ENCODE peak calls at places on chromosomes 2 and 18, in seven cellular contexts. One of them, this sample, is unnamed.

GRCh38 chr18:30566877-30567276 is 475.7 kb downstream of the DSC3 start:
- DNase-seq in stimulated activated CD4-positive, alpha-beta T cell treated with anti-CD3 and anti-CD28 coated beads, Interleukin-15, amount 100 ng/mL, for 24 hours: no peak
- DNase-seq in activated CD8-positive, alpha-beta T cell treated with anti-CD3 and anti-CD28 coated beads, Interleukin-2, amount 10 ng/mL, durations not matched to agents 7 days and 5 days: no peak
- DNase-seq in astrocyte of the cerebellum: no peak
- DNase-seq in kidney tubule cell: no peak
- DNase-seq in fibroblast of villous mesenchyme: no peak
- DNase-seq in Right ventricle myocardium superior: no peak
- DNase-seq in this sample: no peak

GRCh38 chr2:94871226-94872087 is at the start of gene TEKT4:
- DNase-seq in Right ventricle myocardium superior: no peak
- DNase-seq in astrocyte of the cerebellum: no peak
- DNase-seq in kidney tubule cell: peak
- DNase-seq in activated CD8-positive, alpha-beta T cell treated with anti-CD3 and anti-CD28 coated beads, Interleukin-2, amount 10 ng/mL, durations not matched to agents 7 days and 5 days: no peak
- DNase-seq in stimulated activated CD4-positive, alpha-beta T cell treated with anti-CD3 and anti-CD28 coated beads, Interleukin-15, amount 100 ng/mL, for 24 hours: no peak
- DNase-seq in fibroblast of villous mesenchyme: no peak
- DNase-seq in this sample: no peak

GRCh38 chr2:63678085-63678484 is 89.3 kb downstream of the MDH1 start:
- DNase-seq in Right ventricle myocardium superior: no peak
- DNase-seq in stimulated activated CD4-positive, alpha-beta T cell treated with anti-CD3 and anti-CD28 coated beads, Interleukin-15, amount 100 ng/mL, for 24 hours: no peak
- DNase-seq in fibroblast of villous mesenchyme: no peak
- DNase-seq in kidney tubule cell: no peak
- DNase-seq in astrocyte of the cerebellum: no peak
- DNase-seq in activated CD8-positive, alpha-beta T cell treated with anti-CD3 and anti-CD28 coated beads, Interleukin-2, amount 10 ng/mL, durations not matched to agents 7 days and 5 days: no peak
- DNase-seq in this sample: no peak

GRCh38 chr2:10901565-10901964 is 10.2 kb upstream of the KCNF1 start:
- DNase-seq in Right ventricle myocardium superior: no peak
- DNase-seq in activated CD8-positive, alpha-beta T cell treated with anti-CD3 and anti-CD28 coated beads, Interleukin-2, amount 10 ng/mL, durations not matched to agents 7 days and 5 days: no peak
- DNase-seq in kidney tubule cell: no peak
- DNase-seq in astrocyte of the cerebellum: no peak
- DNase-seq in stimulated activated CD4-positive, alpha-beta T cell treated with anti-CD3 and anti-CD28 coated beads, Interleukin-15, amount 100 ng/mL, for 24 hours: no peak
- DNase-seq in fibroblast of villous mesenchyme: no peak
- DNase-seq in this sample: no peak

GRCh38 chr2:132757002-132757598 is 87.1 kb upstream of the LYPD1 start:
- DNase-seq in astrocyte of the cerebellum: no peak
- DNase-seq in stimulated activated CD4-positive, alpha-beta T cell treated with anti-CD3 and anti-CD28 coated beads, Interleukin-15, amount 100 ng/mL, for 24 hours: no peak
- DNase-seq in Right ventricle myocardium superior: no peak
- DNase-seq in kidney tubule cell: peak
- DNase-seq in fibroblast of villous mesenchyme: no peak
- DNase-seq in activated CD8-positive, alpha-beta T cell treated with anti-CD3 and anti-CD28 coated beads, Interleukin-2, amount 10 ng/mL, durations not matched to agents 7 days and 5 days: no peak
- DNase-seq in this sample: no peak

GRCh38 chr2:153145470-153145869 is 333.1 kb downstream of the RPRM start:
- DNase-seq in activated CD8-positive, alpha-beta T cell treated with anti-CD3 and anti-CD28 coated beads, Interleukin-2, amount 10 ng/mL, durations not matched to agents 7 days and 5 days: no peak
- DNase-seq in fibroblast of villous mesenchyme: no peak
- DNase-seq in kidney tubule cell: no peak
- DNase-seq in stimulated activated CD4-positive, alpha-beta T cell treated with anti-CD3 and anti-CD28 coated beads, Interleukin-15, amount 100 ng/mL, for 24 hours: no peak
- DNase-seq in Right ventricle myocardium superior: no peak
- DNase-seq in astrocyte of the cerebellum: no peak
- DNase-seq in this sample: no peak

GRCh38 chr2:226211439-226211838 is 588.2 kb downstream of the IRS1 start:
- DNase-seq in astrocyte of the cerebellum: peak
- DNase-seq in stimulated activated CD4-positive, alpha-beta T cell treated with anti-CD3 and anti-CD28 coated beads, Interleukin-15, amount 100 ng/mL, for 24 hours: no peak
- DNase-seq in kidney tubule cell: peak
- DNase-seq in fibroblast of villous mesenchyme: peak
- DNase-seq in Right ventricle myocardium superior: no peak
- DNase-seq in activated CD8-positive, alpha-beta T cell treated with anti-CD3 and anti-CD28 coated beads, Interleukin-2, amount 10 ng/mL, durations not matched to agents 7 days and 5 days: no peak
- DNase-seq in this sample: no peak

GRCh38 chr2:149972039-149972438 is 384.5 kb upstream of the MMADHC start:
- DNase-seq in activated CD8-positive, alpha-beta T cell treated with anti-CD3 and anti-CD28 coated beads, Interleukin-2, amount 10 ng/mL, durations not matched to agents 7 days and 5 days: no peak
- DNase-seq in fibroblast of villous mesenchyme: peak
- DNase-seq in Right ventricle myocardium superior: no peak
- DNase-seq in kidney tubule cell: no peak
- DNase-seq in astrocyte of the cerebellum: no peak
- DNase-seq in stimulated activated CD4-positive, alpha-beta T cell treated with anti-CD3 and anti-CD28 coated beads, Interleukin-15, amount 100 ng/mL, for 24 hours: no peak
- DNase-seq in this sample: no peak

GRCh38 chr2:61138859-61139258 is 23.1 kb upstream of the C2orf74 start:
- DNase-seq in fibroblast of villous mesenchyme: no peak
- DNase-seq in Right ventricle myocardium superior: no peak
- DNase-seq in activated CD8-positive, alpha-beta T cell treated with anti-CD3 and anti-CD28 coated beads, Interleukin-2, amount 10 ng/mL, durations not matched to agents 7 days and 5 days: no peak
- DNase-seq in astrocyte of the cerebellum: no peak
- DNase-seq in kidney tubule cell: no peak
- DNase-seq in stimulated activated CD4-positive, alpha-beta T cell treated with anti-CD3 and anti-CD28 coated beads, Interleukin-15, amount 100 ng/mL, for 24 hours: no peak
- DNase-seq in this sample: no peak

GRCh38 chr2:196591621-196592022 is 47.9 kb upstream of the CCDC150 start:
- DNase-seq in astrocyte of the cerebellum: no peak
- DNase-seq in stimulated activated CD4-positive, alpha-beta T cell treated with anti-CD3 and anti-CD28 coated beads, Interleukin-15, amount 100 ng/mL, for 24 hours: no peak
- DNase-seq in activated CD8-positive, alpha-beta T cell treated with anti-CD3 and anti-CD28 coated beads, Interleukin-2, amount 10 ng/mL, durations not matched to agents 7 days and 5 days: no peak
- DNase-seq in Right ventricle myocardium superior: no peak
- DNase-seq in kidney tubule cell: no peak
- DNase-seq in fibroblast of villous mesenchyme: no peak
- DNase-seq in this sample: no peak

GRCh38 chr18:26649193-26649543 is 100.8 kb upstream of the KCTD1 start:
- DNase-seq in kidney tubule cell: no peak
- DNase-seq in fibroblast of villous mesenchyme: no peak
- DNase-seq in Right ventricle myocardium superior: no peak
- DNase-seq in activated CD8-positive, alpha-beta T cell treated with anti-CD3 and anti-CD28 coated beads, Interleukin-2, amount 10 ng/mL, durations not matched to agents 7 days and 5 days: no peak
- DNase-seq in astrocyte of the cerebellum: no peak
- DNase-seq in stimulated activated CD4-positive, alpha-beta T cell treated with anti-CD3 and anti-CD28 coated beads, Interleukin-15, amount 100 ng/mL, for 24 hours: no peak
- DNase-seq in this sample: no peak